ENCODE peak calls at places on chromosomes 4 and X, in four cellular contexts. J, A, K and V are unnamed samples.

GRCh38 chr4:6087669-6088068 is 69.4 kb upstream of the C4orf50 start:
- DNase-seq in K (no peak), J (no peak), A (peak), V (no peak)

GRCh38 chrX:125436855-125437254 is 117.2 kb downstream of the TEX13C start:
- DNase-seq in A (no peak), J (no peak), K (no peak), V (no peak)

GRCh38 chr4:120557372-120557771 is 365.2 kb downstream of the PRDM5 start:
- DNase-seq in A (no peak), K (no peak), J (no peak), V (no peak)

GRCh38 chr4:7664106-7664505 is 229.4 kb upstream of the PSAPL1 start:
- DNase-seq in A (no peak), J (no peak), K (no peak), V (no peak)

GRCh38 chrX:73977542-73978169 is 326.3 kb upstream of the ZCCHC13 start:
- DNase-seq in A (no peak), J (no peak), K (no peak), V (no peak)

GRCh38 chr4:137608085-137608484 is 75.8 kb upstream of the PCDH18 start:
- DNase-seq in K (no peak), A (peak), J (no peak), V (no peak)

GRCh38 chr4:138696771-138697170 is 318.8 kb upstream of the NOCT start:
- DNase-seq in A (no peak), K (no peak), J (no peak), V (no peak)

GRCh38 chr4:76954489-76954888 is 4.9 kb downstream of the SEPTIN11 start:
- DNase-seq in J (no peak), A (no peak), K (no peak), V (no peak)

GRCh38 chrX:25275159-25275558 is 259.4 kb upstream of the ARX start:
- DNase-seq in A (no peak), J (no peak), K (no peak), V (no peak)

GRCh38 chr4:140296871-140297570 is 76.4 kb upstream of the SCOC start:
- DNase-seq in J (no peak), K (no peak), A (no peak), V (no peak)

GRCh38 chr4:143375326-143376073 is 38.8 kb downstream of the GAB1 start:
- DNase-seq in A (no peak), K (no peak), J (no peak), V (no peak)

GRCh38 chr4:166972071-166972470 is 262.2 kb downstream of the SPOCK3 start:
- DNase-seq in A (no peak), K (no peak), J (no peak), V (no peak)

GRCh38 chr4:182015893-182016292 is 227.3 kb upstream of the TENM3 start:
- DNase-seq in K (no peak), J (no peak), A (no peak), V (no peak)

GRCh38 chr4:156830356-156830755 is 141.2 kb downstream of the PDGFC start:
- DNase-seq in A (no peak), J (peak), K (no peak), V (peak)

GRCh38 chr4:101501421-101501820 is 154.1 kb upstream of the PPP3CA start:
- DNase-seq in J (no peak), K (no peak), A (no peak), V (no peak)

GRCh38 chrX:4935846-4936245 is 1222.4 kb upstream of the PRKX start:
- DNase-seq in J (no peak), K (no peak), A (no peak), V (no peak)

GRCh38 chrX:9678215-9678980 is 87.2 kb downstream of the GPR143 start:
- DNase-seq in K (no peak), A (no peak), J (no peak), V (no peak)

GRCh38 chr4:159298502-159298901 is 195.6 kb downstream of the RAPGEF2 start:
- DNase-seq in A (no peak), J (peak), K (no peak), V (peak)

GRCh38 chrX:38985375-38985774 is 184.1 kb downstream of the MID1IP1 start:
- DNase-seq in A (no peak), J (no peak), K (no peak), V (no peak)